ENCODE peak calls at places on chromosomes 6 and 20, in eight cellular contexts. R is upper lobe of left lung, L is transverse colon, Y is sigmoid colon, G is K562, D is HepG2, I is SK-N-SH, V is H1. O is an unnamed sample.
A peak's percentile ranks its signal among the peaks of the same experiment; 100 is the strongest.

GRCh38 chr6:22756365-22756764 is 187.0 kb downstream of the HDGFL1 start:
- DNase-seq in R (no peak), L (no peak), Y (no peak), G (no peak), D (no peak), I (no peak), V (no peak), O (no peak)

GRCh38 chr6:149831380-149831820 is 32.8 kb downstream of the LRP11 start:
- DNase-seq in R (no peak), L (no peak), Y (no peak), G (no peak), D (peak; percentile 95), I (no peak), V (no peak), O (no peak)

GRCh38 chr6:41578714-41579610 is 32.8 kb downstream of the FOXP4 start:
- DNase-seq in R (no peak), L (peak; percentile 51), Y (no peak), G (peak; percentile 67), D (no peak), I (peak; percentile 42), V (no peak), O (no peak)

GRCh38 chr20:5181955-5182354 is 55.1 kb downstream of the CDS2 start:
- DNase-seq in R (no peak), L (no peak), Y (no peak), G (no peak), D (no peak), I (no peak), V (no peak), O (no peak)

GRCh38 chr6:16800942-16801341 is 39.7 kb upstream of the ATXN1 start:
- DNase-seq in R (no peak), L (no peak), Y (no peak), G (no peak), D (no peak), I (no peak), V (no peak), O (no peak)

GRCh38 chr20:16528078-16528477 is 45.2 kb downstream of the KIF16B start:
- DNase-seq in R (peak; percentile 66), L (peak; percentile 78), Y (no peak), G (peak; percentile 22), D (peak; percentile 80), I (no peak), V (no peak), O (peak; percentile 54)

GRCh38 chr20:58173930-58174707 is 54.3 kb downstream of the ANKRD60 start:
- DNase-seq in R (no peak), L (no peak), Y (no peak), G (no peak), D (no peak), I (peak; percentile 90), V (no peak), O (no peak)

GRCh38 chr6:87151471-87151785 is 3.9 kb upstream of the ZNF292 start:
- DNase-seq in R (no peak), L (no peak), Y (no peak), G (no peak), D (no peak), I (no peak), V (no peak), O (no peak)

GRCh38 chr6:113642714-113643442 is 214.3 kb upstream of the MARCKS start:
- DNase-seq in R (peak; percentile 56), L (peak; percentile 86), Y (no peak), G (peak; percentile 72), D (peak; percentile 100), I (peak; percentile 52), V (no peak), O (peak; percentile 95)

GRCh38 chr20:59778615-59779200 is 154.7 kb downstream of the SYCP2 start:
- DNase-seq in R (no peak), L (no peak), Y (peak; percentile 21), G (no peak), D (no peak), I (no peak), V (no peak), O (peak; percentile 9)

GRCh38 chr6:25835442-25836283 is 3.8 kb upstream of the SLC17A1 start:
- DNase-seq in R (no peak), L (no peak), Y (no peak), G (no peak), D (peak; percentile 65), I (no peak), V (no peak), O (no peak)

GRCh38 chr20:57959018-57959417 is 249.2 kb upstream of the PMEPA1 start:
- DNase-seq in R (no peak), L (no peak), Y (peak; percentile 71), G (no peak), D (no peak), I (no peak), V (no peak), O (no peak)

GRCh38 chr20:58700823-58701222 is 8.2 kb downstream of the NPEPL1 start:
- DNase-seq in R (no peak), L (peak; percentile 5), Y (peak; percentile 57), G (no peak), D (no peak), I (no peak), V (no peak), O (no peak)

DNA sequence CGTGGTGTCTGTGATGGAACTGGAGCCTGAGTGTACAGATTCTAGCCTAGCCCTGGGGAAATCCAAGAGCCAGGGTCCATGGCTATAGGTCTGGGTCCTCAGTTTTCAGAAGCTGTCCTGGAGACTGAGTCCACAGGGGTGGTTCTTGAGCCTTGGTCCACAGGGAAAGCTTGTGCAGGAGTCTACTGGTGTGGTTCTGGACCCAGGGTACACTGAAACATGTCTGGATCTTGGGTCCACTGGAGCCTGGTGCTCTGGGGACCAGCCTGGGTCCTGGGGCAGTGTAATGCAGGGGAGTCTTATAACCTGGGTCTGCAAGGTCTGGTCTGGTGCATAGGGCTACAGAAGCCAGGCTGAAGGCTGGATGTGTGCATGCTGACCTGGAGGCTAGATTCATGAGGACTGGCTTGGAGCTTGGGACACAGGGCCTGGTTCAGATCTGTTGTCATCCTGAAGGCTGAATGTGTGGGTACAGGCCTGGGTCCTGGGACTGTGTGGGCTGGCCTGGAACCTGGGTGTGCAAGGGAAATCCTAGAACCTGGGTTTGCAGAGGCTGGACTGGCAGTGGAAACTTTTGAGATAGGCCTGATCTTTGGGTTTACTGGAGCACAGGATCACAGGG is 5.5 kb downstream of the CST9L start:
- DNase-seq in R (no peak), L (no peak), Y (no peak), G (no peak), D (no peak), I (no peak), V (no peak), O (no peak)
- TF ChIP-seq EP300 in R (no peak), L (no peak), Y (no peak), G (no peak), D (no peak), I (no peak), V (no peak), O (no peak)

GRCh38 chr6:140893432-140893831 is 1239.3 kb upstream of the GJE1 start:
- DNase-seq in R (no peak), L (no peak), Y (no peak), G (no peak), D (no peak), I (no peak), V (no peak), O (no peak)

GRCh38 chr6:140897349-140897748 is 1235.4 kb upstream of the GJE1 start:
- DNase-seq in R (no peak), L (no peak), Y (no peak), G (peak; percentile 54), D (peak; percentile 45), I (no peak), V (no peak), O (no peak)

DNA sequence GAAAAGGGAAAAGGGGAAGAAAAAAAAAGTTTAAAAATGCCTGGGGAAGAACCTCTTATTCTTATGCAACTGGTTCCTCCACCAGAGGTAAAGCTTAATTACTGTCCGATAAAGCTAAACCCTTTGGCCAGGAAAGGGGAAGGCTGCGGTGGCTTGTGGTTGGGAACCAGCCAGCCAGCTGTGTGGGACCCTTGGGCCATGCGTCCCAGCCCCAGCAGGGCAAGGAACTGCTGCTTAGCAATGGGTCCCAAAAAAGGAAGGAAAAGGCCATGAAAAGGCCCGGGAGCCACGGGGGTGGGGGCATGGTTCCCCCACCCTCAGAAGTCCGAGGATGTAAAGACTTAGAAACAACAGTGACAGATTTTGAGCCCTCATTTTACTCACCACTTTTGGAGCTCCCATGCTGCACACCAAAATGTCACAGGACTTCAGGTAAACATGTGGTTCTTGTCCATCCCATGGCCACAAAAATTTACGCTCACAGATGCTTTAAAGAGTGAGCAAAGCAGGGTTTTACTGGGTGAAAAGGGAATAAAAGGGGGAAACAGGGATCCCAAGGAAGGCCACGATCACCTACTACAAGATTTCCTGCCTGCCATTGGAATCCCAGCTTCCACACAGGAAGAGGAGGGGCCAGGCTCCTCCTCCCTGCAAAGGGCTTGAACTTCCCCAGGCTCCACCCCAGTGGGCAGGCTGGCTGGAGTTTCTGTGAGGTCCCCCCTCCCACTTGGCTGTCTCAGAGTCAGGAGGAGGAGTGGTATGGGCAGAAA is 1234.7 kb upstream of the GJE1 start:
- DNase-seq in R (no peak), L (peak; percentile 20), Y (peak; percentile 70), G (peak; percentile 83), D (peak; percentile 85), I (no peak), V (no peak), O (no peak)
- TF ChIP-seq POLR2AphosphoS5 in R (no peak), L (no peak), Y (no peak), G (no peak), D (peak; percentile 94), I (peak; percentile 25), V (no peak), O (no peak)

DNA sequence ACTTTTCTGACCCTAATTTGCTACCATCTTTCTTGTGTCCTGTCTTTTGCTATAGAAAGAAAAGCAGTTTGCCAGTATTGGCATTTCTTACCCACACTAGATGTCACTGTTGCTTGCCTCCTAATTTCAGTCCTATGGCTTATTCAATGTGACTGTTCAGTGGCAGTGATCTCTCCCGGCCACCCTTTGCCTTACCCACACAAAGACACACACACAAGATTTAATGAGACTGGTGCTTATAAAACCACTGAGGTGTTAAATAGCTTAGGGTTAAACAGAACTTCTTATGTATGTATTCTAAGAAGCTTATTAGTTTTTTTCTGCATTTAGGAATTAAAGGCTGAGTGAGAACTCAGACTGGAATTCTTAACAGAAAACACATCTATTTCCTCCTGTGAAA is 233.6 kb upstream of the ASCC3 start:
- DNase-seq in R (no peak), L (no peak), Y (no peak), G (no peak), D (peak; percentile 10), I (peak; percentile 48), V (no peak), O (no peak)
- TF ChIP-seq CTCF in R (peak; percentile 6), L (peak; percentile 44), Y (no peak), G (no peak), D (peak; percentile 60), I (peak; percentile 59), V (peak; percentile 42), O (no peak)

DNA sequence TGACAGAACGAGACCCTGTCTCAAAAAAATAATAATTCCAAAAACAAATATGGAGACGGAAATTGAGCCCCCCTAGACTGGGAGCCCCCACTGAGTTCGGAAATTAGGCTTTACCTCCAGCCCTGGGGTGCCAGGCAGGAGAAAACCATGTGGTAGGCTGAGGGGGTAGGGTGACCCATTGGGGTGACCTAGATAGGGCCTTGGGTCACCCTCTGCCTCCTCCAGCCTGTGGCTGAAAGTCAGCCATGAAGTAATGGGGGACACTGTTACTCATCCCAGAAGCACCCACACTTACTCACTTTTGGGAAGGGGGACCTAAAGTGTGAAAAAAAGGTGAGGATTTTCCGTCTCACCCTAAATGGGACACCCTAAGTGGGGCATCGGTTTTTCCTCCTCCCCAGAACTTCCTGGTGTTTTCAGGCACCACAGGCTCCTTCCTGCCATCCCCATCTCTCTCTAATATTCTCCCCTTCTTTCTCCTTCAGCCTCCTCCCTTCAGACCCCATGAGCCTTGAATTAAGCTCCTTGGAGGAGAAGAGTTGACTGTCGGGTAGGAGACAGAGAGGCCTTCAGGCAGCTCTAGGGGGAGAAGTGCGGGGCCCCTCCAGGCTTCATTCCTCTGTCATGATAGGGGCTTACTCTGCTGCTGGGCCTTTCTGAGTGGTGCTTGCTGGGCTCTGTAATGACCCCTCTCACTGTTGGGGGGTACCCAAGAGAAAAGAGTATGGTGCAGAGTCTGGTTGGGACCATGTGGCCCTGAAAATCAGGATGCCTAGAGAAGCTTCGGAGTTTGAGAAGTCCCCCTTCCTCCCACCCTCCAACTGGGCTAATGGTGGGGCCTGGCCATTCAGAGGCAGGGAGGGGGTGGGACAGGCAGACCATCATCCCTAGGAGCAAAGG is 2.4 kb downstream of the LTB start:
- DNase-seq in R (no peak), L (no peak), Y (no peak), G (no peak), D (no peak), I (no peak), V (no peak), O (no peak)
- TF ChIP-seq EP300 in R (no peak), L (no peak), Y (no peak), G (no peak), D (no peak), I (no peak), V (no peak), O (no peak)